ENCODE peak calls at places on chromosomes 2 and 18, in six cellular contexts. Y is PC-9, M is A673, K is neural progenitor cell, G is DND-41, H is MM.1S. R is an unnamed sample.

GRCh38 chr2:128754246-128754724 is 435.6 kb upstream of the HS6ST1 start:
- DNase-seq in H (peak; percentile 69), K (no peak), Y (no peak), G (peak; percentile 97), M (no peak), R (no peak)

GRCh38 chr2:128109243-128109642 is 18.2 kb downstream of the UGGT1 start:
- DNase-seq in M (no peak), Y (no peak), G (no peak), H (no peak), K (no peak), R (no peak)

GRCh38 chr18:21163647-21164625 is 52.3 kb upstream of the ROCK1 start:
- DNase-seq in G (no peak), Y (no peak), M (peak; percentile 12), K (no peak), H (no peak), R (no peak)

GRCh38 chr2:183207110-183207509 is 82.9 kb downstream of the NUP35 start:
- DNase-seq in Y (no peak), M (no peak), H (no peak), G (no peak), K (peak; percentile 29), R (no peak)

GRCh38 chr2:26008851-26009566 is 24.9 kb upstream of the RAB10 start:
- DNase-seq in K (no peak), Y (peak; percentile 85), M (peak; percentile 26), G (no peak), H (peak; percentile 44), R (no peak)

GRCh38 chr2:120988051-120988707 is 252.5 kb downstream of the GLI2 start:
- DNase-seq in K (no peak), M (no peak), G (no peak), Y (no peak), H (no peak), R (no peak)

GRCh38 chr2:12175323-12175722 is 428.9 kb downstream of the LPIN1 start:
- DNase-seq in H (no peak), G (no peak), Y (no peak), K (no peak), M (no peak), R (no peak)

GRCh38 chr18:3048121-3048520 is 35.2 kb upstream of the LPIN2 start:
- DNase-seq in H (no peak), K (no peak), G (no peak), M (no peak), Y (no peak), R (no peak)

GRCh38 chr2:77521482-77521881 is 694 bp downstream of the LRRTM4 start:
- DNase-seq in G (no peak), M (no peak), K (peak; percentile 73), H (no peak), Y (no peak), R (no peak)

GRCh38 chr18:8722946-8723477 is 17.7 kb downstream of the MTCL1 start:
- DNase-seq in H (no peak), K (no peak), Y (no peak), M (no peak), G (no peak), R (no peak)
- H3K27ac ChIP-seq in H (no peak overlapping the region), K (peak overlapping the region; percentile 60), Y (no peak overlapping the region), M (no peak overlapping the region), G (no peak overlapping the region), R (no peak overlapping the region)

DNA sequence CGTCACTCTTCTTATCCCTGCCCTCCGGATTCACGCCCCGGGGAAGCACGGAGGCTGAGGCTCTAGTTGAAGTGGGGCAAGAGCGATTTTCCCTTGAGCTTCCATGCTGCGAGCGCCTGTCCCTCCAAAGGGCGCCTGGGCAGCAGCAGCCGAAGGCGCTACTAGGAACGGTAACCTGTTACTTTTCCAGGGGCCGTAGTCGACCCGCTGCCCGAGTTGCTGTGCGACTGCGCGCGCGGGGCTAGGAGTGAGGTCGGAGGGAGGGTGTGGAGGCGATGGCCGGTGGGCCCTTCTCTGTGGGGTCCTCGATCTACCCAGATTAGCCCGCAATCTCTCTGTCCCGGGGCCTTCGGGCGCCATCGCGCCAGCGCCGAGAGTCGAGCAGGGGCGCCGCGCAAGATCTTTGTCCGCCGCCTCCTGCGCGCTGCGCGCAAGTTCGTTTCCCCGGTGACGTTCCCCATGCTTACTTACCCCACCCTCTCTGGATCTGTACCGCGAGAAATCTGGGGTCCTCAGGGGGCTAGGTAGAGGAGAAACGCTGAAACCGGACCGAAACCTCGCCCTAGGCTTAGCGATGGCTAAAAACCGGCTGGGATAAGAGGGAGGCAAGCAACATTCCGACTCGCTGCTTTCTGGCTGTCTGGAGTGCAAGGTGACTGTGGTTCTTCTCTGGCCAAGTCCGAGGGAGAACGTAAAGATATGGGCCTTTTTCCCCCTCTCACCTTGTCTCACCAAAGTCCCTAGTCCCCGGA is 736 bp downstream of the GAD1 start:
- DNase-seq in M (peak; percentile 43), G (no peak), K (peak; percentile 56), H (no peak), Y (peak; percentile 25), R (no peak)
- TF ChIP-seq EZH2 in M (peak; percentile 32), G (no peak), K (peak; percentile 76), H (no peak), Y (no peak), R (no peak)

GRCh38 chr2:60514886-60515407 is 38.5 kb downstream of the BCL11A start:
- DNase-seq in G (no peak), M (no peak), K (no peak), H (no peak), Y (no peak), R (no peak)
- H3K27ac ChIP-seq in G (no peak overlapping the region), M (no peak overlapping the region), K (no peak overlapping the region), H (no peak overlapping the region), Y (no peak overlapping the region), R (no peak overlapping the region)

GRCh38 chr2:70888925-70889715 is 46.6 kb upstream of the ATP6V1B1 start:
- DNase-seq in K (peak; percentile 80), G (no peak), H (no peak), M (no peak), Y (no peak), R (no peak)
- TF ChIP-seq EZH2 in K (peak; percentile 100), G (no peak), H (no peak), M (no peak), Y (no peak), R (no peak)

DNA sequence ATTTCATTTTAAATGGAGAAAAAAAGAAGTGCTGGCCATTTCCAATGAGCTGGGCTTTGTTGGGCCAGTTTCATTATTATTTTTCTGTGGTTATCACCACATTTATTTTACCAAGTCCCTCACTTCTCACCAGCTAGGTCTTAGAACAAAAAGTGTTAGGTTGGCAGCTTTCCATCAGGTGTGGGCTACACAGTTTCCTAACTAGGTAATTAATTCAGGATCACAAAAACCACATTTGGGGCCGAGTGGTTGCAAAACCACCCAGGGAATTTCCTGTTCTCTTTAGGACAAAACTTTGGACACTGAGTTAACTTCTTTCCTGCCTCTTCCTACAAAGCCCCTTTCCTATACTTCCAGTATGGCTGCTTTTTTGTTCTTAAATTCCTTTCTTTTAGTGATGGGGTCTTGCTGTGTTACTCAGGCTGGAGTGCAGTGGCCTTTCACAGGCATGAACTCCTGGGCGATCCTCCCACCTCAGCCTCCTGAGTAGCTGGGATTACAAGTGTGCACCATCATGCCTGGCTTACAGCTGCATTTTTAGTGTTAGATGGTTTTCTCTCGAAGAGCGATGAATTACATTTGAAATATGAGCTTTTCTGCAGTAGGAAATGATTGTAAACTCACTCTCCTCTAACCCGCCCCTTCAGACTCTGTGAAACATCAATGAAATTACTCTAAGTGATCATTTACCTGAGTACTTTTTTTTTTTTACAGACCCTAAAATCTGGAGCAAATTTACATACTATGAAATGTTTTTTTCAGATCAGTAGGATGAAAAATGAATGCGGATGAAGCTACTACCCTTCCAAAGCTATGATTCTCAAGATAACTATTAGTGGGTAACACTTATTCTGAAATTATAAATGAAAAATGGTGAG is 2.6 kb upstream of the ZFP36L2 start:
- DNase-seq in H (peak; percentile 58), K (no peak), M (no peak), Y (no peak), G (peak; percentile 37), R (no peak)
- H3K27ac ChIP-seq in H (peak overlapping the region; percentile 100), K (no peak overlapping the region), M (no peak overlapping the region), Y (peak overlapping the region; percentile 92), G (peak overlapping the region; percentile 96), R (no peak overlapping the region)

GRCh38 chr2:241864897-241865213 is 4.7 kb upstream of the RTP5 start:
- DNase-seq in Y (no peak), M (no peak), H (no peak), K (no peak), G (no peak), R (no peak)

GRCh38 chr2:241865416-241865956 is 4.0 kb upstream of the RTP5 start:
- DNase-seq in M (no peak), Y (no peak), K (no peak), H (no peak), G (no peak), R (no peak)

GRCh38 chr2:241866896-241867631 is 2.5 kb upstream of the RTP5 start:
- DNase-seq in G (peak; percentile 55), K (no peak), M (no peak), Y (no peak), H (no peak), R (no peak)

GRCh38 chr2:241867776-241868420 is 1.6 kb upstream of the RTP5 start:
- DNase-seq in G (peak; percentile 88), K (no peak), Y (no peak), M (no peak), H (no peak), R (no peak)

GRCh38 chr2:241865957-241866858 is 3.3 kb upstream of the RTP5 start:
- DNase-seq in K (peak; percentile 85), G (no peak), M (peak; percentile 54), H (no peak), Y (no peak), R (no peak)
- TF ChIP-seq EZH2 in K (no peak), G (no peak), M (no peak), H (no peak), Y (no peak), R (no peak)

DNA sequence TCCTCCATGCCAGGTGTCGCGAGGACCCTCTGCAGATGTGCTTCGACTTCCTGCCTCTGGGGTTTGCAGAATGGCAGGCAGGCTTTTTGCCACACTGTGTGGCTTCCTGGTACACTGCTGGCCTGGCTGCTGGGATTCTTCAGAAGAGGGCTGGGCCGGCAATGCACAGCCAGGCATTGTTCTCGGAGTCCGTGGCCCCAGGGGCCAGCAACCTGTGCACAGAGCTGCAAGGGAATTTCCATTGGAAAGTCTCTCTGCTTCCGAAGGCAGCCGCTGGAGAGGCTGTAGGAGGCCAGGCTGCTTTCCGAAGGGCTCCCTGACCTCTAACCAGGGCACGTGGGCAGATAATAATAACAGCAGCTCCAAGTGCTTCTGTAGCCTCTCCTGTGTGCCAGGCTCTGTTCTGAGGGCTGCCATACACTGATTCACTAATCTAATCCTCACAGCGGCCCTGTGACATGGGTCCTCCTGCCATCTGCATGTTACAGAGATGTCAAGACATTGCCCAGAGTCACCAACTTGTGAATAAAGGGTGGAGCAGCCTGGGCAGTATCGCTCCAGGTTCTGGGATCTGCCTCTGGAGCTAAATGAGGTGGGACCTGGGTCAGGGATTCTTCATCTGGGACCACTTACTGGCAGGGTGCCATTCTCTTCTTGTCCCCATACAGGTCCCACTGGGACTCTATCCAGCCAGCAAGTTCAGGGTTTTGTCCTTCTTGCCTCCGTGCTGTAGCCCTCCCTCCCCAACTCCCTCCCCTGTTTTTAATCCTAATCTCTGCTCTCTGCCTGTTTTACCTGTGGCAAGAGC is 5.0 kb downstream of the LDLRAD4 start:
- DNase-seq in M (no peak), H (no peak), K (peak; percentile 21), G (peak; percentile 79), Y (no peak), R (no peak)
- H3K27ac ChIP-seq in M (no peak overlapping the region), H (no peak overlapping the region), K (no peak overlapping the region), G (peak overlapping the region; percentile 82), Y (no peak overlapping the region), R (no peak overlapping the region)

R was measured in SK-N-MC.